ENCODE peak calls at places on chromosome 20, in nine cellular contexts. One of them, this sample, is unnamed.
A peak's percentile ranks its signal among the peaks of the same experiment; 100 is the strongest.

GRCh38 chr20:25065625-25066338 is 7.8 kb upstream of the ACSS1 start:
- DNase-seq in A549: peak; percentile 76
- DNase-seq in naive thymus-derived CD8-positive, alpha-beta T cell: peak; percentile 72
- DNase-seq in hypothalamus: peak; percentile 17
- DNase-seq in NCI-H187 treated with DMSO at 0.1 percent for 48 hours: no peak
- DNase-seq in activated T-helper 1 cell treated with anti-CD3 and anti-CD28 coated beads, Interleukin-2, amount 50 U/mL, for 16 hours: peak; percentile 36
- DNase-seq in cardiac septum: peak; percentile 77
- DNase-seq in left ventricle myocardium superior: peak; percentile 68
- DNase-seq in MV-4-11: peak; percentile 58
- DNase-seq in this sample: peak; percentile 53

GRCh38 chr20:43752561-43753301 is 25.9 kb upstream of the GTSF1L start:
- DNase-seq in MV-4-11: peak; percentile 98
- DNase-seq in NCI-H187 treated with DMSO at 0.1 percent for 48 hours: no peak
- DNase-seq in hypothalamus: no peak
- DNase-seq in A549: no peak
- DNase-seq in left ventricle myocardium superior: peak; percentile 32
- DNase-seq in cardiac septum: peak; percentile 92
- DNase-seq in naive thymus-derived CD8-positive, alpha-beta T cell: no peak
- DNase-seq in activated T-helper 1 cell treated with anti-CD3 and anti-CD28 coated beads, Interleukin-2, amount 50 U/mL, for 16 hours: no peak
- DNase-seq in this sample: no peak

GRCh38 chr20:62358171-62358719 is 8.9 kb downstream of the LAMA5 start:
- DNase-seq in hypothalamus: no peak
- DNase-seq in MV-4-11: no peak
- DNase-seq in A549: no peak
- DNase-seq in cardiac septum: no peak
- DNase-seq in NCI-H187 treated with DMSO at 0.1 percent for 48 hours: no peak
- DNase-seq in left ventricle myocardium superior: peak; percentile 70
- DNase-seq in activated T-helper 1 cell treated with anti-CD3 and anti-CD28 coated beads, Interleukin-2, amount 50 U/mL, for 16 hours: no peak
- DNase-seq in naive thymus-derived CD8-positive, alpha-beta T cell: no peak
- DNase-seq in this sample: peak; percentile 92

GRCh38 chr20:2747676-2748235 is 52.7 kb downstream of the CPXM1 start:
- DNase-seq in activated T-helper 1 cell treated with anti-CD3 and anti-CD28 coated beads, Interleukin-2, amount 50 U/mL, for 16 hours: no peak
- DNase-seq in hypothalamus: no peak
- DNase-seq in naive thymus-derived CD8-positive, alpha-beta T cell: no peak
- DNase-seq in cardiac septum: no peak
- DNase-seq in MV-4-11: no peak
- DNase-seq in A549: no peak
- DNase-seq in left ventricle myocardium superior: no peak
- DNase-seq in NCI-H187 treated with DMSO at 0.1 percent for 48 hours: no peak
- DNase-seq in this sample: no peak

GRCh38 chr20:24503352-24503931 is 34.0 kb downstream of the SYNDIG1 start:
- DNase-seq in naive thymus-derived CD8-positive, alpha-beta T cell: no peak
- DNase-seq in NCI-H187 treated with DMSO at 0.1 percent for 48 hours: no peak
- DNase-seq in activated T-helper 1 cell treated with anti-CD3 and anti-CD28 coated beads, Interleukin-2, amount 50 U/mL, for 16 hours: no peak
- DNase-seq in hypothalamus: no peak
- DNase-seq in MV-4-11: peak; percentile 35
- DNase-seq in left ventricle myocardium superior: peak; percentile 56
- DNase-seq in A549: no peak
- DNase-seq in cardiac septum: no peak
- DNase-seq in this sample: peak; percentile 74

GRCh38 chr20:35607003-35607735 is 8.5 kb upstream of the SPAG4 start:
- DNase-seq in MV-4-11: no peak
- DNase-seq in activated T-helper 1 cell treated with anti-CD3 and anti-CD28 coated beads, Interleukin-2, amount 50 U/mL, for 16 hours: no peak
- DNase-seq in left ventricle myocardium superior: no peak
- DNase-seq in naive thymus-derived CD8-positive, alpha-beta T cell: no peak
- DNase-seq in A549: no peak
- DNase-seq in NCI-H187 treated with DMSO at 0.1 percent for 48 hours: no peak
- DNase-seq in cardiac septum: no peak
- DNase-seq in hypothalamus: no peak
- DNase-seq in this sample: peak; percentile 87

GRCh38 chr20:59405226-59405815 is 104.9 kb downstream of the EDN3 start:
- DNase-seq in cardiac septum: no peak
- DNase-seq in naive thymus-derived CD8-positive, alpha-beta T cell: no peak
- DNase-seq in NCI-H187 treated with DMSO at 0.1 percent for 48 hours: no peak
- DNase-seq in A549: no peak
- DNase-seq in hypothalamus: no peak
- DNase-seq in MV-4-11: no peak
- DNase-seq in activated T-helper 1 cell treated with anti-CD3 and anti-CD28 coated beads, Interleukin-2, amount 50 U/mL, for 16 hours: no peak
- DNase-seq in left ventricle myocardium superior: no peak
- DNase-seq in this sample: no peak

GRCh38 chr20:58692579-58693225 is at the start of gene NPEPL1:
- DNase-seq in left ventricle myocardium superior: peak; percentile 89
- DNase-seq in cardiac septum: no peak
- DNase-seq in NCI-H187 treated with DMSO at 0.1 percent for 48 hours: no peak
- DNase-seq in MV-4-11: peak; percentile 38
- DNase-seq in naive thymus-derived CD8-positive, alpha-beta T cell: peak; percentile 49
- DNase-seq in hypothalamus: no peak
- DNase-seq in A549: peak; percentile 74
- DNase-seq in activated T-helper 1 cell treated with anti-CD3 and anti-CD28 coated beads, Interleukin-2, amount 50 U/mL, for 16 hours: peak; percentile 52
- DNase-seq in this sample: peak; percentile 87

GRCh38 chr20:56827763-56828162 is 198.7 kb downstream of the TFAP2C start:
- DNase-seq in A549: no peak
- DNase-seq in hypothalamus: no peak
- DNase-seq in NCI-H187 treated with DMSO at 0.1 percent for 48 hours: no peak
- DNase-seq in cardiac septum: no peak
- DNase-seq in naive thymus-derived CD8-positive, alpha-beta T cell: no peak
- DNase-seq in MV-4-11: no peak
- DNase-seq in left ventricle myocardium superior: no peak
- DNase-seq in activated T-helper 1 cell treated with anti-CD3 and anti-CD28 coated beads, Interleukin-2, amount 50 U/mL, for 16 hours: no peak
- DNase-seq in this sample: no peak

GRCh38 chr20:40511478-40511877 is 177.6 kb downstream of the MAFB start:
- DNase-seq in hypothalamus: no peak
- DNase-seq in naive thymus-derived CD8-positive, alpha-beta T cell: no peak
- DNase-seq in MV-4-11: no peak
- DNase-seq in activated T-helper 1 cell treated with anti-CD3 and anti-CD28 coated beads, Interleukin-2, amount 50 U/mL, for 16 hours: no peak
- DNase-seq in left ventricle myocardium superior: peak; percentile 33
- DNase-seq in A549: no peak
- DNase-seq in NCI-H187 treated with DMSO at 0.1 percent for 48 hours: no peak
- DNase-seq in cardiac septum: no peak
- DNase-seq in this sample: no peak

GRCh38 chr20:8057871-8058270 is 38.3 kb upstream of the TMX4 start:
- DNase-seq in left ventricle myocardium superior: no peak
- DNase-seq in A549: no peak
- DNase-seq in NCI-H187 treated with DMSO at 0.1 percent for 48 hours: no peak
- DNase-seq in naive thymus-derived CD8-positive, alpha-beta T cell: no peak
- DNase-seq in MV-4-11: peak; percentile 24
- DNase-seq in cardiac septum: no peak
- DNase-seq in activated T-helper 1 cell treated with anti-CD3 and anti-CD28 coated beads, Interleukin-2, amount 50 U/mL, for 16 hours: no peak
- DNase-seq in hypothalamus: no peak
- DNase-seq in this sample: no peak

GRCh38 chr20:2559641-2560040 is 23.3 kb downstream of the TMC2 start:
- DNase-seq in MV-4-11: no peak
- DNase-seq in activated T-helper 1 cell treated with anti-CD3 and anti-CD28 coated beads, Interleukin-2, amount 50 U/mL, for 16 hours: no peak
- DNase-seq in naive thymus-derived CD8-positive, alpha-beta T cell: no peak
- DNase-seq in left ventricle myocardium superior: no peak
- DNase-seq in A549: no peak
- DNase-seq in NCI-H187 treated with DMSO at 0.1 percent for 48 hours: no peak
- DNase-seq in cardiac septum: no peak
- DNase-seq in hypothalamus: no peak
- DNase-seq in this sample: no peak

GRCh38 chr20:57654998-57655811 is 35.0 kb upstream of the ZBP1 start:
- DNase-seq in naive thymus-derived CD8-positive, alpha-beta T cell: no peak
- DNase-seq in left ventricle myocardium superior: peak; percentile 25
- DNase-seq in A549: peak; percentile 19
- DNase-seq in NCI-H187 treated with DMSO at 0.1 percent for 48 hours: no peak
- DNase-seq in activated T-helper 1 cell treated with anti-CD3 and anti-CD28 coated beads, Interleukin-2, amount 50 U/mL, for 16 hours: no peak
- DNase-seq in hypothalamus: no peak
- DNase-seq in MV-4-11: no peak
- DNase-seq in cardiac septum: peak; percentile 70
- DNase-seq in this sample: peak; percentile 60

GRCh38 chr20:663315-664090 is 10.5 kb upstream of the SRXN1 start:
- DNase-seq in cardiac septum: no peak
- DNase-seq in naive thymus-derived CD8-positive, alpha-beta T cell: no peak
- DNase-seq in NCI-H187 treated with DMSO at 0.1 percent for 48 hours: no peak
- DNase-seq in MV-4-11: no peak
- DNase-seq in left ventricle myocardium superior: no peak
- DNase-seq in hypothalamus: no peak
- DNase-seq in A549: no peak
- DNase-seq in activated T-helper 1 cell treated with anti-CD3 and anti-CD28 coated beads, Interleukin-2, amount 50 U/mL, for 16 hours: no peak
- DNase-seq in this sample: peak; percentile 73

GRCh38 chr20:5667703-5668528 is 82.3 kb upstream of the SHLD1 start:
- DNase-seq in hypothalamus: no peak
- DNase-seq in naive thymus-derived CD8-positive, alpha-beta T cell: no peak
- DNase-seq in cardiac septum: no peak
- DNase-seq in activated T-helper 1 cell treated with anti-CD3 and anti-CD28 coated beads, Interleukin-2, amount 50 U/mL, for 16 hours: no peak
- DNase-seq in NCI-H187 treated with DMSO at 0.1 percent for 48 hours: no peak
- DNase-seq in A549: no peak
- DNase-seq in left ventricle myocardium superior: no peak
- DNase-seq in MV-4-11: no peak
- DNase-seq in this sample: no peak

GRCh38 chr20:47220161-47220582 is 136.3 kb downstream of the ZMYND8 start:
- DNase-seq in cardiac septum: no peak
- DNase-seq in left ventricle myocardium superior: no peak
- DNase-seq in hypothalamus: no peak
- DNase-seq in A549: peak; percentile 53
- DNase-seq in MV-4-11: peak; percentile 28
- DNase-seq in activated T-helper 1 cell treated with anti-CD3 and anti-CD28 coated beads, Interleukin-2, amount 50 U/mL, for 16 hours: peak; percentile 20
- DNase-seq in naive thymus-derived CD8-positive, alpha-beta T cell: peak; percentile 23
- DNase-seq in NCI-H187 treated with DMSO at 0.1 percent for 48 hours: no peak
- DNase-seq in this sample: no peak

GRCh38 chr20:49591217-49591865 is 23.4 kb upstream of the PTGIS start:
- DNase-seq in A549: no peak
- DNase-seq in hypothalamus: no peak
- DNase-seq in left ventricle myocardium superior: no peak
- DNase-seq in NCI-H187 treated with DMSO at 0.1 percent for 48 hours: no peak
- DNase-seq in cardiac septum: no peak
- DNase-seq in naive thymus-derived CD8-positive, alpha-beta T cell: no peak
- DNase-seq in MV-4-11: no peak
- DNase-seq in activated T-helper 1 cell treated with anti-CD3 and anti-CD28 coated beads, Interleukin-2, amount 50 U/mL, for 16 hours: no peak
- DNase-seq in this sample: peak; percentile 15